ENCODE peak calls at places on chromosomes 1 and 21, in five cellular contexts. K, I, F, R and O are unnamed samples.

GRCh38 chr1:15706751-15707150 is 22.6 kb downstream of the PLEKHM2 start:
- DNase-seq in K (peak), I (no peak), F (no peak), R (no peak), O (no peak)

GRCh38 chr1:150696590-150696989 is 364 bp downstream of the GOLPH3L start:
- DNase-seq in K (no peak), I (no peak), F (peak), R (no peak), O (peak)

GRCh38 chr1:22808846-22809501 is 98.3 kb downstream of the EPHB2 start:
- DNase-seq in K (no peak), I (no peak), F (peak), R (peak), O (peak)

GRCh38 chr1:214952648-214953047 is 129.9 kb upstream of the KCNK2 start:
- DNase-seq in K (no peak), I (no peak), F (no peak), R (no peak), O (no peak)

GRCh38 chr1:11053758-11054137 is 6.1 kb downstream of the SRM start:
- DNase-seq in K (no peak), I (no peak), F (peak), R (no peak), O (peak)

GRCh38 chr1:87632232-87632631 is 303.6 kb downstream of the LMO4 start:
- DNase-seq in K (no peak), I (no peak), F (no peak), R (no peak), O (no peak)

GRCh38 chr1:172647110-172647564 is 11.8 kb upstream of the FASLG start:
- DNase-seq in K (no peak), I (no peak), F (no peak), R (no peak), O (no peak)

GRCh38 chr1:19664453-19665043 is at the start of gene HTR6:
- DNase-seq in K (no peak), I (no peak), F (no peak), R (no peak), O (no peak)

GRCh38 chr21:26800001-26800400 is 45.2 kb downstream of the ADAMTS1 start:
- DNase-seq in K (no peak), I (no peak), F (no peak), R (no peak), O (no peak)

GRCh38 chr1:1124786-1125642 is 9.1 kb upstream of the C1orf159 start:
- DNase-seq in K (peak), I (no peak), F (no peak), R (peak), O (no peak)

GRCh38 chr1:53945183-53945432 is 391 bp downstream of the IFT25 start:
- DNase-seq in K (no peak), I (no peak), F (no peak), R (no peak), O (no peak)

GRCh38 chr1:77858725-77859124 is 29.7 kb upstream of the NEXN start:
- DNase-seq in K (no peak), I (no peak), F (no peak), R (no peak), O (no peak)

GRCh38 chr1:198771562-198772153 is 132.8 kb downstream of the PTPRC start:
- DNase-seq in K (no peak), I (peak), F (peak), R (no peak), O (peak)

GRCh38 chr1:14168663-14169062 is 429.8 kb upstream of the KAZN start:
- DNase-seq in K (no peak), I (no peak), F (no peak), R (no peak), O (no peak)

GRCh38 chr1:169161512-169162194 is 55.2 kb downstream of the ATP1B1 start:
- DNase-seq in K (no peak), I (no peak), F (peak), R (no peak), O (peak)

GRCh38 chr1:115670476-115671175 is 28.9 kb downstream of the VANGL1 start:
- DNase-seq in K (no peak), I (no peak), F (no peak), R (no peak), O (peak)

GRCh38 chr1:21638531-21639341 is 30.4 kb downstream of the RAP1GAP start:
- DNase-seq in K (peak), I (peak), F (peak), R (peak), O (peak)

GRCh38 chr21:15051652-15052554 is 12.9 kb downstream of the NRIP1 start:
- DNase-seq in K (no peak), I (no peak), F (no peak), R (no peak), O (no peak)

GRCh38 chr1:43267291-43267805 is 2.4 kb upstream of the TMEM125 start:
- DNase-seq in K (peak), I (no peak), F (peak), R (no peak), O (no peak)

GRCh38 chr1:59699227-59699847 is 115.4 kb upstream of the HOOK1 start:
- DNase-seq in K (no peak), I (peak), F (peak), R (no peak), O (peak)

GRCh38 chr1:34858901-34859441 is 578 bp downstream of the SMIM12 start:
- DNase-seq in K (no peak), I (peak), F (peak), R (no peak), O (peak)

GRCh38 chr1:109025691-109026090 is 16.2 kb downstream of the WDR47 start:
- DNase-seq in K (no peak), I (no peak), F (no peak), R (no peak), O (no peak)

GRCh38 chr1:229514578-229515275 is 6.6 kb upstream of the NUP133 start:
- DNase-seq in K (peak), I (peak), F (peak), R (no peak), O (peak)

GRCh38 chr1:2650967-2651645 is 18.3 kb upstream of the MMEL1 start:
- DNase-seq in K (peak), I (no peak), F (no peak), R (peak), O (no peak)

GRCh38 chr1:89708727-89709375 is 75.9 kb downstream of the LRRC8C start:
- DNase-seq in K (no peak), I (no peak), F (no peak), R (no peak), O (no peak)

GRCh38 chr1:38891753-38892152 is 10.4 kb upstream of the GJA9 start:
- DNase-seq in K (no peak), I (peak), F (no peak), R (no peak), O (peak)

GRCh38 chr1:66251521-66251920 is 282.4 kb upstream of the SGIP1 start:
- DNase-seq in K (no peak), I (no peak), F (no peak), R (no peak), O (no peak)

GRCh38 chr1:220060876-220061275 is 14.6 kb upstream of the EPRS1 start:
- DNase-seq in K (no peak), I (no peak), F (no peak), R (no peak), O (no peak)

GRCh38 chr1:99544328-99544727 is 101.6 kb upstream of the PALMD start:
- DNase-seq in K (no peak), I (no peak), F (peak), R (no peak), O (peak)

GRCh38 chr1:24952413-24952841 is 22.4 kb upstream of the RUNX3 start:
- DNase-seq in K (no peak), I (no peak), F (no peak), R (peak), O (no peak)

GRCh38 chr21:17089121-17089520 is 423.7 kb upstream of the CXADR start:
- DNase-seq in K (no peak), I (no peak), F (no peak), R (no peak), O (peak)

GRCh38 chr1:51842255-51842654 is 36.3 kb downstream of the NRDC start:
- DNase-seq in K (no peak), I (no peak), F (no peak), R (no peak), O (no peak)

GRCh38 chr1:160204526-160205241 is 500 bp upstream of the PEA15 start:
- DNase-seq in K (no peak), I (no peak), F (no peak), R (no peak), O (no peak)

GRCh38 chr1:32623775-32624174 is 26.6 kb downstream of the ZBTB8OS start:
- DNase-seq in K (no peak), I (no peak), F (no peak), R (no peak), O (no peak)

DNA sequence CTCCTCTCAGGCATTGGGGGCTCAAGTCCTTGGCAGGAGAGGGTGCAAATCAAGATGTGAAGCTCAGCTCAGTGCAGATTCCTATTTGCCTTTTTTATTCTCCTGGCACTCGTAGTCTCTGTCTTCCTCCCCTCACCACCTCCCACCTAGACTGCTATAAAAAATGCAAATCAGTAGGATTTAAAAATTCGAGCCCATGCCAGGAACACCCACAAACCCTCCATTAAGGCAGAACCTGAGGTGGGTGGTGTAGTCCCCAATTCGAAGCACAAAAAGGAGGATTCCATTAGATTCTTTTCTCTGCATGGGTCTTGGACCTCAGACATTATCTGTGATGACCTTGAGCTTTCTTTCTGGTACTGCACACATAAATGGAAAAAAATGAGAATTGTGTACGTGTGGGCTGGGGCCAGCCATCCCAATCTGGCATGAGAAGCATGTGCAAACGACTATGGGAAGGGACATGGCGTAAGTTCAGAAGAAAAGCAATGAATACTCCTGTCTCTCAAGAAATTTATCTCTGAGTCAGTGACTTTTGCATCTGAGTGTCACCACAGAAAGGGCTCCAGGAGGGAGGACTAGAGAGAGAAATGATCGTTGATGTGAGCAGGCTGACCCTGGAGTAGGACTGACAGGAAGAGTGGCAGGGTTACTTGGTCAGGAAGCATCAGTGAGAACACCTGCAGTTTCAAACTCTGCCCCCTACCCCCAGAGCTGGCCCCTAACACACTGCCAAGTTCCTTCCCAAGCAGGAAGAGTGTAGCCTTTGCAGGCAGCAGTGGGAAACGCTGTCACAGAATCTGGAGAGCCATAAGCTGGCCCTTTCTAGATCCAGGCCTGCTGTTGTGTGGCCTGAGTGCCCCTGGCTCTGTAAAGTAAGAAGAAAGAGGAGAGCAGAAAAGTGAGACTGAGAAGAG is 1.7 kb downstream of the INKA2 start:
- DNase-seq in K (no peak), I (no peak), F (no peak), R (no peak), O (no peak)
- H3K4me3 ChIP-seq in K (peak), I (no peak), F (no peak), R (peak), O (peak)

GRCh38 chr1:156356875-156357534 is 12.0 kb upstream of the RHBG start:
- DNase-seq in K (peak), I (peak), F (no peak), R (peak), O (peak)

GRCh38 chr1:156360534-156360933 is 8.5 kb upstream of the RHBG start:
- DNase-seq in K (no peak), I (no peak), F (no peak), R (no peak), O (no peak)

GRCh38 chr1:156356262-156356874 is 12.6 kb upstream of the RHBG start:
- DNase-seq in K (no peak), I (no peak), F (no peak), R (no peak), O (no peak)

GRCh38 chr1:156357977-156358376 is 11.0 kb upstream of the RHBG start:
- DNase-seq in K (no peak), I (no peak), F (no peak), R (no peak), O (no peak)

DNA sequence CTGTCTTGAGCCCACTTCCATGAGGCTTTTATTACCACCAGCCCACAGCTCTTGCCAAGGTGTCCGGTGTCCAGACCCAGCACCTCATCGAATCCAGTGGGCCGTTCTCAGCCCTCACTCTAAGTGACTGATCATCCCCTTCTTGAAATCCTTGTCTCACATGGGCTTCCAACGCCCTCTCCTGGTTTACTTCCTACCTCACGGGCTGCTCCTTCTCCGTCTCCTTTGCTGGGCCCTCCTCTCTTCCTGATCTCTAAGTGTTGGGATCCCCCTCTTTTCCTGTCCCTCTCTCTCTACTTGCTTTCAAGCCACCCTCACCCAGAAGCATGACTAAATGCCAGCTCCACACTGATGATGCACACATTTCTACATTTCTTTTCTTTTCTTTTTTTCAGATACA is 9.0 kb upstream of the RHBG start:
- DNase-seq in K (no peak), I (no peak), F (peak), R (no peak), O (peak)
- TF ChIP-seq CTCF in K (no peak), I (no peak), F (peak), R (no peak), O (peak)

GRCh38 chr1:230622151-230622550 is 20.1 kb upstream of the COG2 start:
- DNase-seq in K (no peak), I (no peak), F (no peak), R (no peak), O (no peak)

GRCh38 chr1:230620666-230621065 is 21.6 kb upstream of the COG2 start:
- DNase-seq in K (no peak), I (no peak), F (no peak), R (no peak), O (no peak)

GRCh38 chr1:230614121-230614520 is 28.2 kb upstream of the COG2 start:
- DNase-seq in K (no peak), I (no peak), F (no peak), R (no peak), O (no peak)

GRCh38 chr1:230621290-230622022 is 20.8 kb upstream of the COG2 start:
- DNase-seq in K (no peak), I (no peak), F (no peak), R (no peak), O (no peak)

GRCh38 chr1:230618537-230618936 is 23.7 kb upstream of the COG2 start:
- DNase-seq in K (no peak), I (no peak), F (no peak), R (no peak), O (no peak)
- H3K4me3 ChIP-seq in K (no peak), I (no peak), F (no peak), R (no peak), O (no peak)

DNA sequence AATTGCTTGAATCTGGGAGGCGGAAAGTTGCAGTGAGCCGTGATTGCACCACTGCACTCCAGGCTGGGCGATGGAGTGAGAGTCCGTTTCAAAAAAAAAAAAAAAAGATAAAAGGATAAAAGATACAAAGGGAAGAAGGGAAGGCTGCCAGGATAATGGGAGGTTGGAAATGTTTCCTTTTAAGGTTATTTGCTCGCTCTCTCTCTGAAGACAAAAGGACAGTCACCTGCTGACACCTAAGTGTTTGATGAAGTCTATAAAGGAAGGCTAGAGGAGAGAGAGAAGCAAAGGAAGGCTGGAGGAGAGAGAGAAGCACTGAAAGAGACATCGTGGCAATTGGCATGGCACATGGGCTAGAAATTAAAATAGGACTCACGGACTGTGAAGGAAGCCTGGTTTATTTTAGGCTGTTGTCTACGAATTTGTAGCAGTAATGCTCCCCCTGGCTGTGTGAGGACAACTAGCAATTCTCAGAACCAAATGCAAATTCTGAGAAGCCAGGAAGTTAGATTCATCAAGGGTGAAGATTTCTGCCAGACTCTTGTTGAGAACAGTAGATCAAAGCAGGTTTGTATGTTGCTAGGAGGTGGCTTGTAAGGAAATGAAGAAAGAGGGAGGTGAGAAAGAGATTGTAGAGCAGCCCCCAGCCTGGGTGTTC is 154.2 kb downstream of the ZP4 start:
- DNase-seq in K (no peak), I (no peak), F (no peak), R (no peak), O (peak)
- TF ChIP-seq CTCF in K (no peak), I (no peak), F (no peak), R (peak), O (peak)

GRCh38 chr1:84434081-84434755 is 35.9 kb downstream of the DNASE2B start:
- DNase-seq in K (no peak), I (no peak), F (no peak), R (no peak), O (peak)
- H3K4me3 ChIP-seq in K (no peak), I (no peak), F (no peak), R (no peak), O (no peak)

DNA sequence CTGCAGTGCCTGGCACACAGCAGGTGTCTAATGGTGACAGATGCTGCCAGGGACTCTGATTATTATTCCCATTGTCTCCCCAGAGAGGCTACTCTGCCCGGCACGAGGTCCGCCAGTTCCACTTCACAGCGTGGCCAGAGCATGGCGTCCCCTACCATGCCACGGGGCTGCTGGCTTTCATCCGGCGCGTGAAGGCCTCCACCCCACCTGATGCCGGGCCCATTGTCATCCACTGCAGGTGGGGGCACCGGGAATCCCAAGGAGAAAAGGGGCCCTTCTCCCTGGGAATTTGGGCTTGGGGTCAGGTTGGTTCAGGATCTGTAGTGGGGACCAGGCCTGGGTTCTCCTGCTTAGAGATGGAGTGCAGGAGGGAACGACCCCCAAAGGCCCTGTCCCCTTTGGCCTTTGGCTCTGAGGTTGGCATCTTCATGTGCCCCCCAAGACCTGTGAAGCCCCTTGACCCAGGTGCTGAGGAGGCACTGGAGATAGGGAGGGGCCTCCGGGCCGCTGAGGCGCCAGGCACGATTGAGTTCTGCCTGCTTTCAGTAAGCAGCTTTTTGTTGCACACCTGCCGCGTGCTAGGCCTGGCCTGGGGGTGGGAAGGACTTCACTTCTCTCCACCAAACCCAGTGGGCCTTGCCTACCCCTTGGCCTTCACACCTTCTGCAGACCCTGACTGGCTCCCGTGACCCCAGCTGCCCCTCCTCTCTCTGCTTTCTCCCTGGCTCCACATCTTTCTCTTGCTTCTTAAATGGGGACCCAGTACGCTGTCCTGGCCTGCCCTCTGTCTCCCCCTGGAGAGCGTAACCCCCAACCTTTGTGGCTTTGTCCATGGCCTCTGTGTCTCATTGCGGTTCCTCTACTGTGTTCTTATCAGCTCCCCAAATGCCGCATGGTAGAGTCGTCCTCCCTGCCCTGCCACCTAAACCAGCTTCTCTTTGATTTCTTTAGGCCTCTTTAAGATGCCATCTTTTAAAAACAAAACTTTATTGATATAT is 76.4 kb downstream of the PTPRU start:
- DNase-seq in K (no peak), I (no peak), F (no peak), R (no peak), O (no peak)
- TF ChIP-seq CTCF in K (no peak), I (no peak), F (no peak), R (no peak), O (no peak)

DNA sequence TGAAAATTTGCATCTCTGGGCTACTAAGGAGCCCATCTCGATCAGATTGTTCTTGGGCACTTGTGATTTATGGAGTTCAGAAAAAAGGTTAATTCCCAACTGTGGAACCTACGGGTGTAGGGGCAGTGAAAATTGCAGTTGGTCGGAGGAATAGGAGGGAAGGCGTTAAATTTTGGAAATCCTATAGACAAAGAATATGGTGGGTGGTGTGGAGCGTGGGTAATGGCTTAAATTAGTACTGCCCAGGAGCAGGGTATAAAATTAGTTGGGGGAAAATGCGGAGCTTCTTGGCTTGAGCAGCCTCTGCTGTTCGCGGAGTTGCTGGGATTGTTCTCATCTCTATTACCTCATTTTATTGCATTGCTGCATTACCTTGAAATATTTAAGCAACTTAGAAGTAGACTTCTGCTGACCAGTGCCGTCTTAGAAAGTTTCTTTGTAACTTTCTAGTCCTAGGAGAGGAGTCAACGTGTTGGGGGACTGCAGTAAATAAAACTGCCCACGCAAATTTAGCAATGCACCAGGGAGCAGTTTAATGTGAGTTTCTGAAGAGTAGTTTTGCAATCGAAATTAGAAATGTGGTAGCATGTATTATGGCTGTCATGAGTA is 514 bp downstream of the S1PR1 start:
- DNase-seq in K (no peak), I (no peak), F (peak), R (no peak), O (peak)
- H3K4me3 ChIP-seq in K (peak), I (peak), F (peak), R (peak), O (peak)

GRCh38 chr1:247857069-247857985 is at the start of gene TRIM58:
- DNase-seq in K (peak), I (no peak), F (no peak), R (peak), O (no peak)
- TF ChIP-seq CTCF in K (no peak), I (no peak), F (no peak), R (no peak), O (no peak)